ENCODE peak calls at places on chromosomes 5 and 9, in five cellular contexts. F, G, L, O and I are unnamed samples. For H3K9me2, the result is how much of the 10 kb centered on the place peaks cover.

GRCh38 chr9:33880562-33881089 is 63.7 kb downstream of the UBE2R2 start:
- DNase-seq in F (no peak), O (no peak), L (no peak), G (no peak), I (no peak)

GRCh38 chr9:36208521-36209253 is 18.0 kb downstream of the CLTA start:
- DNase-seq in G (no peak), F (no peak), L (no peak), O (no peak), I (peak)

GRCh38 chr9:74499770-74500583 is 2.8 kb downstream of the RORB start:
- DNase-seq in O (no peak), G (no peak), F (no peak), L (peak), I (no peak)

GRCh38 chr5:68345166-68345565 is 129.6 kb downstream of the PIK3R1 start:
- DNase-seq in F (no peak), G (no peak), L (no peak), O (no peak), I (peak)

GRCh38 chr5:142674438-142675210 is 11.3 kb downstream of the FGF1 start:
- DNase-seq in L (no peak), F (peak), O (no peak), G (no peak), I (peak)

GRCh38 chr5:95631991-95632675 is 12.2 kb downstream of the GPR150 start:
- DNase-seq in O (no peak), L (peak), F (peak), G (peak), I (peak)

GRCh38 chr9:137439158-137439714 is 1.9 kb downstream of the ENTPD8 start:
- DNase-seq in F (no peak), G (no peak), O (no peak), L (no peak), I (no peak)

GRCh38 chr9:81465468-81466002 is 223.8 kb downstream of the TLE1 start:
- DNase-seq in O (no peak), G (no peak), L (no peak), F (no peak), I (no peak)

GRCh38 chr5:155883966-155884555 is 442.9 kb upstream of the SGCD start:
- DNase-seq in G (no peak), O (no peak), L (peak), F (no peak), I (peak)

GRCh38 chr5:31172881-31173280 is 20.6 kb upstream of the CDH6 start:
- DNase-seq in G (no peak), L (no peak), O (no peak), F (no peak), I (peak)

GRCh38 chr5:119269061-119269579 is 86.7 kb upstream of the TNFAIP8 start:
- DNase-seq in O (peak), G (peak), F (peak), L (peak), I (peak)

GRCh38 chr5:98774192-98775046 is 956 bp downstream of the RGMB start:
- DNase-seq in L (peak), O (no peak), F (peak), G (peak), I (peak)

GRCh38 chr9:129102791-129103594 is 7.6 kb downstream of the CRAT start:
- DNase-seq in L (peak), G (peak), O (peak), F (no peak), I (peak)

GRCh38 chr9:110152704-110153374 is 55.1 kb downstream of the C9orf152 start:
- DNase-seq in L (peak), G (peak), O (peak), F (peak), I (peak)

GRCh38 chr5:132410451-132411381 is 41.2 kb downstream of the SLC22A5 start:
- DNase-seq in F (peak), L (peak), G (peak), O (no peak), I (peak)

GRCh38 chr5:83837261-83837894 is 116.7 kb upstream of the HAPLN1 start:
- DNase-seq in L (no peak), G (no peak), F (no peak), O (no peak), I (peak)

GRCh38 chr9:20291201-20291600 is 331.1 kb downstream of the MLLT3 start:
- DNase-seq in O (no peak), G (no peak), L (no peak), F (no peak), I (no peak)

GRCh38 chr5:43772601-43773031 is 169.6 kb downstream of the NNT start:
- DNase-seq in L (no peak), G (no peak), O (peak), F (peak), I (peak)

GRCh38 chr9:93681316-93682154 is 105.2 kb downstream of the PHF2 start:
- DNase-seq in F (no peak), L (peak), G (no peak), O (no peak), I (no peak)

DNA sequence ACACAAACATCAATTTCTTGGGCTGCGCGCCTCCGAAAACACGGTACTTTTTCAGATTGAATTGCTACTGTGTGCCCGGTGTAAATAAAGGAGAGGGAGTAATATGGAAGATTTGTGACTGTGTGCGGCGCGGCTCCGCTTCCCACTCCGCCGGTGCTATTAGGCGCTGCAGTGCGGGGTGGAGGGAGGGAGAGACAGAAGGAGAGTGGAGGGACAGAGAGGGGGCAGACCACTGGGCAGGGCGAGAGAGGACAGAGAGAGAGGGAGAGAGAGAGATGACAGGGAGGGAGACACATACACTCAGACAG is 24.8 kb upstream of the RNU6ATAC start:
- DNase-seq in L (no peak), F (no peak), G (no peak), O (no peak), I (no peak)
- TF ChIP-seq EZH2 in L (no peak), F (no peak), G (no peak), O (no peak), I (no peak)

DNA sequence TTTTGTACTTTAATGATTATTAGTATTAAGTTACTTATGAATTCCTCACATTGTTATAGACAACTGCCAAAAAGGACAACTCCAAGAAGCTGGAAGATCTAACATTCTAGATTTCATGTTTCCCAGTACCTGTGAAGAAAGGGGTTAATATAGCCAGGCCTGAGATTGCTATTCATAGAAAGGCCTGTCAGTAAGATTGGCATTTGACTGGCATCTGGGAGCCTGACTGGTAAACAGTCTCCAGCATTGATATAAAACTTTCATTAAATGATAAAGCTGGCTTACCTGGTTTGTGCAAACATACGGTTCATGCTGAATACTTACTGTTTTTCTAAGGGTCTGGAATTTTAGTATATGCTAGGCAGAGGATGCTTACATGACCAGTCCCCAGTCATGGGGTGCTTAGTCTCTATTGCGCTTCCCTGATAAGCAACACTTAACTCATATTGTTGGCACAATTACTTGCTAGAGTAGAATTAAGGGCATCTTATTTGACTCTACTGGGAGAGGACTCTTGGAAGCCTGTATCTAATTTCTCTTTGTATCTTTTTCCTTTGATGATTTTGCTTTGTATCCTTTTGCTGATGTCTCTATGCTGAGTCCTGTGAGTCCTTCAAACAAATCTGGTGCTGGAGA is 340.4 kb upstream of the SEMA6A start:
- DNase-seq in L (no peak), G (no peak), F (no peak), O (no peak), I (no peak)
- H3K9me2 ChIP-seq in L (under half), G (under half), F (under half), O (under half), I (under half)

DNA sequence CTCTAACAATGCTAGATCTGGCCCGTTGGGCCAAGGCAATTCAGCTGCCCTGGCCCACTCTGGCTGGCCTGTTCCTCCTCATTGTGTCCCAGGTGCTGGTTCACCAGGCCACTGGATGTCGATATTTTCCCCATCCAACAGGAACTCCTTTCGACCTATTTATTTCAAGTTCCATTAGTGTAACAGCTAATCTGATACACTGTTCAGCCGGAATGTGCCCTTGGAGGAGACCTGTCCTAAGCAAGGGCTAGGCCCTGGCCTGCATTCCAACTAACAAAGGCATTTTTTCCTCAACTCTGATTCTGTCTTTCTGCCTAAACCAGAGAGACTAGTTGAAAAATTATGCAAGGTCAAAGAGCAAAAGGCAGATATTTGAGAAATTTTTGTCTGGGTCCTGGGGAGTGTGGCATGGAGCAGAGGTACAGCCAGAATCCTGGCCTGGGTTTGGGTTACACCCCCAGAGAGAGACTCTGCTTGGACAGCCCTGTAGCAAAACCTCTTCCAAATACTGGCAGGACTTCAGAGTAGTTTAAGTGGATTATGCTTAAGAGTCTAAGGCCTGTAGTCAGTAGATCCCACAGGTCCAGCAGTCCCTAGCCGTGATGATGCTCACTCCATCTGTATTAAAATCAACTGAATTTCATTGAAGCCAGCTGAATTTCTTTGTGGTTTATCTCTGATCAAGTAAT is 36.1 kb downstream of the MARCHF11 start:
- DNase-seq in G (no peak), O (no peak), F (no peak), L (no peak), I (no peak)
- H3K27ac ChIP-seq in G (no peak), O (no peak), F (no peak), L (no peak), I (no peak)

GRCh38 chr9:132243156-132244074 is 81.6 kb downstream of the NTNG2 start:
- DNase-seq in F (peak), O (no peak), L (no peak), G (no peak), I (peak)

GRCh38 chr9:132240860-132241482 is 79.1 kb downstream of the NTNG2 start:
- DNase-seq in O (peak), F (peak), L (peak), G (peak), I (peak)

GRCh38 chr9:132242621-132243155 is 80.8 kb downstream of the NTNG2 start:
- DNase-seq in G (no peak), O (no peak), L (no peak), F (no peak), I (no peak)

GRCh38 chr9:132241483-132241839 is 79.6 kb downstream of the NTNG2 start:
- DNase-seq in G (no peak), L (no peak), F (no peak), O (no peak), I (no peak)

GRCh38 chr9:132241840-132242620 is 80.2 kb downstream of the NTNG2 start:
- DNase-seq in L (peak), O (no peak), G (peak), F (no peak), I (no peak)
- TF ChIP-seq EZH2 in L (no peak), O (no peak), G (no peak), F (no peak), I (peak)

GRCh38 chr9:82893549-82893948 is 169.4 kb downstream of the RASEF start:
- DNase-seq in G (no peak), F (no peak), O (no peak), L (no peak), I (no peak)
- H3K9me2 ChIP-seq in G (under half), F (under half), O (under half), L (under half), I (under half)

GRCh38 chr9:95055337-95055850 is 262.1 kb downstream of the FANCC start:
- DNase-seq in O (no peak), F (no peak), L (no peak), G (no peak), I (peak)
- H3K27ac ChIP-seq in O (no peak), F (no peak), L (peak), G (no peak), I (peak)

DNA sequence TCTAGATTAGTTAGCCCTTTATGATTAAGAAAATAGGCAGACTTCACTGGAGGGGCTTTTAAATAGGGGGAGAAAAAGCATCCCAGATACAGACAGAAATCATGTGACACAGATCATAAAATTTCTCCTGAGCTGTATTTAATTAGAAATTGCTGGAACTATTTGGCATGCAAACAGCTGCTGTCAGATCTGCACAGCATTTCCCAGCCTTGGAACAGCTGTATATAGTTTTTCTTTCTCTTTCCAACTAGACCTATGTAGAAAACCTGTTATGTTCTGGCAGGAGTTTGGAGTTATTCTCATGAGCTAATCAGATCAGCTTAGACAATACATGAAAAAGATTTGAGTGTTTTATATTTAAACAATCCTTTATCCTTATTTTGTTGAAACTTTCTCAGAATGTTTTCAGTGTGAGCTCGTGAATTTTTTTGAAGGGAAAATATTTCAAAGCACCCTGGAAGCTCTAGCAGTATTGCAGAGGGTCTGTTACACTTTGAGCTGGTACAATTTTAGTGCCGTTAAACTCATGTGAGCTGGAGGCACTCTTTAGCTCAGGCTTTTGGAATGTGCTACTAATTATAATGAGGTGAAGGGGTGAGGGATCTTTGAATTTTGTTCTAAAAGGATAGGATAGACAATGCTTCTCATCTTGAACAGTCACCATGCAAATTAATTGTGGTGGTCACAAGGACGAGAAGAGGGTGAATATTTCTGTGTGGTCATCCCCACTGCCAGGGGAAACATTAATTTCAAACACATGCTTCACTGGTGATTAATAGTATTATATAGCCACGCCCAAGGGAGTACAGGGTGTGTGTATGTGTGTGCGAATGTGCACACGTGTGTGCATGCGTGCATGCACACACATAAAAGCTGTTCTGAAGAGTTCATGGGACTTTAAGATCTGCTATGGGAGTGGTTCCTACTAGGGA is 239.4 kb upstream of the FBXL7 start:
- DNase-seq in G (no peak), L (peak), F (no peak), O (no peak), I (peak)
- TF ChIP-seq EZH2 in G (no peak), L (no peak), F (no peak), O (no peak), I (no peak)